ENCODE peak calls at places on chromosomes 5 and 9, in eight cellular contexts. One of them, this sample, is unnamed.

GRCh38 chr5:31007672-31008071 is 185.8 kb upstream of the CDH6 start:
- DNase-seq in IMR-90: no peak
- DNase-seq in fibroblast of lung: no peak
- DNase-seq in neural progenitor cell: no peak
- DNase-seq in endothelial cell of umbilical vein: no peak
- DNase-seq in K562: no peak
- DNase-seq in H1: no peak
- DNase-seq in GM23248: no peak
- DNase-seq in this sample: no peak

GRCh38 chr9:128863647-128864046 is 18.1 kb downstream of the KYAT1 start:
- DNase-seq in IMR-90: peak; percentile 36
- DNase-seq in fibroblast of lung: peak; percentile 51
- DNase-seq in neural progenitor cell: peak; percentile 85
- DNase-seq in endothelial cell of umbilical vein: peak; percentile 69
- DNase-seq in K562: peak; percentile 90
- DNase-seq in H1: peak; percentile 99
- DNase-seq in GM23248: peak; percentile 62
- DNase-seq in this sample: no peak

GRCh38 chr5:120096413-120096812 is 367.7 kb upstream of the PRR16 start:
- DNase-seq in IMR-90: peak; percentile 64
- DNase-seq in fibroblast of lung: peak; percentile 68
- DNase-seq in neural progenitor cell: no peak
- DNase-seq in endothelial cell of umbilical vein: no peak
- DNase-seq in K562: no peak
- DNase-seq in H1: no peak
- DNase-seq in GM23248: peak; percentile 59
- DNase-seq in this sample: no peak

GRCh38 chr9:137156567-137157375 is 13.1 kb downstream of the LRRC26 start:
- DNase-seq in IMR-90: peak; percentile 21
- DNase-seq in fibroblast of lung: peak; percentile 44
- DNase-seq in neural progenitor cell: peak; percentile 61
- DNase-seq in endothelial cell of umbilical vein: peak; percentile 21
- DNase-seq in K562: peak; percentile 92
- DNase-seq in H1: peak; percentile 88
- DNase-seq in GM23248: peak; percentile 85
- DNase-seq in this sample: peak; percentile 33

GRCh38 chr5:15933481-15934207 is 245.9 kb downstream of the MARCHF11 start:
- DNase-seq in IMR-90: no peak
- DNase-seq in fibroblast of lung: no peak
- DNase-seq in neural progenitor cell: peak; percentile 59
- DNase-seq in endothelial cell of umbilical vein: peak; percentile 87
- DNase-seq in K562: no peak
- DNase-seq in H1: no peak
- DNase-seq in GM23248: no peak
- DNase-seq in this sample: no peak

GRCh38 chr5:83586874-83587776 is 115.6 kb downstream of the VCAN start:
- DNase-seq in IMR-90: peak; percentile 68
- DNase-seq in fibroblast of lung: peak; percentile 75
- DNase-seq in neural progenitor cell: no peak
- DNase-seq in endothelial cell of umbilical vein: peak; percentile 93
- DNase-seq in K562: no peak
- DNase-seq in H1: no peak
- DNase-seq in GM23248: peak; percentile 34
- DNase-seq in this sample: no peak

GRCh38 chr5:1936413-1936812 is 53.7 kb upstream of the IRX4 start:
- DNase-seq in IMR-90: no peak
- DNase-seq in fibroblast of lung: no peak
- DNase-seq in neural progenitor cell: no peak
- DNase-seq in endothelial cell of umbilical vein: no peak
- DNase-seq in K562: no peak
- DNase-seq in H1: no peak
- DNase-seq in GM23248: no peak
- DNase-seq in this sample: peak; percentile 66

GRCh38 chr9:95511232-95511951 is 5.4 kb downstream of the PTCH1 start:
- DNase-seq in IMR-90: peak; percentile 70
- DNase-seq in fibroblast of lung: peak; percentile 80
- DNase-seq in neural progenitor cell: peak; percentile 85
- DNase-seq in endothelial cell of umbilical vein: peak; percentile 77
- DNase-seq in K562: no peak
- DNase-seq in H1: peak; percentile 92
- DNase-seq in GM23248: peak; percentile 81
- DNase-seq in this sample: no peak

GRCh38 chr5:131164161-131164930 is 710 bp downstream of the HINT1 start:
- DNase-seq in IMR-90: peak; percentile 84
- DNase-seq in fibroblast of lung: peak; percentile 79
- DNase-seq in neural progenitor cell: peak; percentile 86
- DNase-seq in endothelial cell of umbilical vein: peak; percentile 70
- DNase-seq in K562: peak; percentile 72
- DNase-seq in H1: peak; percentile 77
- DNase-seq in GM23248: peak; percentile 92
- DNase-seq in this sample: no peak

GRCh38 chr5:178131446-178131996 is 707 bp downstream of the RMND5B start:
- DNase-seq in IMR-90: no peak
- DNase-seq in fibroblast of lung: no peak
- DNase-seq in neural progenitor cell: no peak
- DNase-seq in endothelial cell of umbilical vein: no peak
- DNase-seq in K562: no peak
- DNase-seq in H1: no peak
- DNase-seq in GM23248: peak; percentile 20
- DNase-seq in this sample: no peak

GRCh38 chr5:81517462-81517861 is 123.5 kb upstream of the ACOT12 start:
- DNase-seq in IMR-90: peak; percentile 65
- DNase-seq in fibroblast of lung: peak; percentile 66
- DNase-seq in neural progenitor cell: no peak
- DNase-seq in endothelial cell of umbilical vein: no peak
- DNase-seq in K562: no peak
- DNase-seq in H1: no peak
- DNase-seq in GM23248: peak; percentile 26
- DNase-seq in this sample: no peak

GRCh38 chr9:103789686-103790085 is 304.4 kb upstream of the SMC2 start:
- DNase-seq in IMR-90: no peak
- DNase-seq in fibroblast of lung: no peak
- DNase-seq in neural progenitor cell: peak; percentile 16
- DNase-seq in endothelial cell of umbilical vein: no peak
- DNase-seq in K562: no peak
- DNase-seq in H1: no peak
- DNase-seq in GM23248: peak; percentile 16
- DNase-seq in this sample: no peak

GRCh38 chr5:59988396-59988795 is 94.9 kb upstream of the PDE4D start:
- DNase-seq in IMR-90: no peak
- DNase-seq in fibroblast of lung: no peak
- DNase-seq in neural progenitor cell: no peak
- DNase-seq in endothelial cell of umbilical vein: no peak
- DNase-seq in K562: no peak
- DNase-seq in H1: no peak
- DNase-seq in GM23248: no peak
- DNase-seq in this sample: no peak

GRCh38 chr9:96219615-96220257 is 82.2 kb downstream of the HSD17B3 start:
- DNase-seq in IMR-90: no peak
- DNase-seq in fibroblast of lung: no peak
- DNase-seq in neural progenitor cell: peak; percentile 28
- DNase-seq in endothelial cell of umbilical vein: peak; percentile 18
- DNase-seq in K562: peak; percentile 76
- DNase-seq in H1: peak; percentile 84
- DNase-seq in GM23248: peak; percentile 77
- DNase-seq in this sample: no peak

GRCh38 chr5:141604318-141604717 is 14.5 kb downstream of the DIAPH1 start:
- DNase-seq in IMR-90: peak; percentile 94
- DNase-seq in fibroblast of lung: peak; percentile 92
- DNase-seq in neural progenitor cell: peak; percentile 17
- DNase-seq in endothelial cell of umbilical vein: peak; percentile 45
- DNase-seq in K562: peak; percentile 46
- DNase-seq in H1: no peak
- DNase-seq in GM23248: peak; percentile 98
- DNase-seq in this sample: peak; percentile 77

GRCh38 chr5:162996052-162996451 is 441.3 kb upstream of the CCNG1 start:
- DNase-seq in IMR-90: no peak
- DNase-seq in fibroblast of lung: no peak
- DNase-seq in neural progenitor cell: no peak
- DNase-seq in endothelial cell of umbilical vein: no peak
- DNase-seq in K562: no peak
- DNase-seq in H1: no peak
- DNase-seq in GM23248: no peak
- DNase-seq in this sample: no peak

GRCh38 chr5:52139888-52140580 is 647.7 kb upstream of the ITGA1 start:
- DNase-seq in IMR-90: no peak
- DNase-seq in fibroblast of lung: no peak
- DNase-seq in neural progenitor cell: no peak
- DNase-seq in endothelial cell of umbilical vein: peak; percentile 80
- DNase-seq in K562: no peak
- DNase-seq in H1: no peak
- DNase-seq in GM23248: no peak
- DNase-seq in this sample: no peak

GRCh38 chr9:72351538-72352453 is 13.2 kb downstream of the ZFAND5 start:
- DNase-seq in IMR-90: peak; percentile 91
- DNase-seq in fibroblast of lung: no peak
- DNase-seq in neural progenitor cell: no peak
- DNase-seq in endothelial cell of umbilical vein: peak; percentile 37
- DNase-seq in K562: no peak
- DNase-seq in H1: no peak
- DNase-seq in GM23248: peak; percentile 85
- DNase-seq in this sample: no peak

GRCh38 chr9:137488906-137489305 is 29.8 kb upstream of the NSMF start:
- DNase-seq in IMR-90: no peak
- DNase-seq in fibroblast of lung: no peak
- DNase-seq in neural progenitor cell: no peak
- DNase-seq in endothelial cell of umbilical vein: no peak
- DNase-seq in K562: no peak
- DNase-seq in H1: no peak
- DNase-seq in GM23248: no peak
- DNase-seq in this sample: no peak

GRCh38 chr5:80960531-80961375 is 590 bp downstream of the RASGRF2 start:
- DNase-seq in IMR-90: peak; percentile 21
- DNase-seq in fibroblast of lung: peak; percentile 47
- DNase-seq in neural progenitor cell: peak; percentile 60
- DNase-seq in endothelial cell of umbilical vein: peak; percentile 25
- DNase-seq in K562: no peak
- DNase-seq in H1: peak; percentile 75
- DNase-seq in GM23248: peak; percentile 19
- DNase-seq in this sample: no peak

GRCh38 chr5:59065551-59065950 is 482.7 kb downstream of the RAB3C start:
- DNase-seq in IMR-90: peak; percentile 71
- DNase-seq in fibroblast of lung: peak; percentile 41
- DNase-seq in neural progenitor cell: no peak
- DNase-seq in endothelial cell of umbilical vein: no peak
- DNase-seq in K562: no peak
- DNase-seq in H1: no peak
- DNase-seq in GM23248: peak; percentile 81
- DNase-seq in this sample: no peak

GRCh38 chr9:119722384-119722783 is 353.1 kb upstream of the BRINP1 start:
- DNase-seq in IMR-90: no peak
- DNase-seq in fibroblast of lung: no peak
- DNase-seq in neural progenitor cell: no peak
- DNase-seq in endothelial cell of umbilical vein: no peak
- DNase-seq in K562: no peak
- DNase-seq in H1: no peak
- DNase-seq in GM23248: no peak
- DNase-seq in this sample: no peak

GRCh38 chr5:67581203-67581602 is 384.6 kb upstream of the CD180 start:
- DNase-seq in IMR-90: no peak
- DNase-seq in fibroblast of lung: peak; percentile 51
- DNase-seq in neural progenitor cell: no peak
- DNase-seq in endothelial cell of umbilical vein: no peak
- DNase-seq in K562: no peak
- DNase-seq in H1: no peak
- DNase-seq in GM23248: peak; percentile 11
- DNase-seq in this sample: peak; percentile 11

GRCh38 chr5:120388016-120388781 is 75.9 kb upstream of the PRR16 start:
- DNase-seq in IMR-90: peak; percentile 95
- DNase-seq in fibroblast of lung: peak; percentile 98
- DNase-seq in neural progenitor cell: no peak
- DNase-seq in endothelial cell of umbilical vein: peak; percentile 57
- DNase-seq in K562: no peak
- DNase-seq in H1: no peak
- DNase-seq in GM23248: peak; percentile 91
- DNase-seq in this sample: no peak

GRCh38 chr5:80937591-80937990 is 22.6 kb upstream of the RASGRF2 start:
- DNase-seq in IMR-90: peak; percentile 31
- DNase-seq in fibroblast of lung: peak; percentile 13
- DNase-seq in neural progenitor cell: no peak
- DNase-seq in endothelial cell of umbilical vein: no peak
- DNase-seq in K562: no peak
- DNase-seq in H1: no peak
- DNase-seq in GM23248: peak; percentile 17
- DNase-seq in this sample: no peak

DNA sequence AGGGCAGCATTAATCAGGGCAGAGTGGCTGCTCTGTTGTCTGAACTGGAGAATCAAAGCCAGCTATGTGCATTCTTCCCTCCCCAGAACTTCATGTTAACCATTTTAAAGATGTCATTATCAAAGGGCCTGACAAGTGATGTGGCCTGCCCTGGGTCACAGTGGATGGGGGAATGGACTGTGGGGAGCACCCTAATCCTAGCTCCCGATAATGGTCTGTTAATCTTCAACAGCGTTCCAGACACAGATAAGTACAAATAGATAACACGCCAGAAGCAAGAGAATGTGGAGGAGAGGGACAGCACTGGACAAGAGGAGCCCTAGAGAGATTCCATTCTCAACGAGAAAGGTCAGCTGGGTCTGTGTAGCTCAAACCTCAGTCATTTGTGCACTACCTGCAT is 77.5 kb downstream of the DPYSL3 start:
- DNase-seq in IMR-90: no peak
- DNase-seq in fibroblast of lung: no peak
- DNase-seq in neural progenitor cell: no peak
- DNase-seq in endothelial cell of umbilical vein: no peak
- DNase-seq in K562: no peak
- DNase-seq in H1: no peak
- DNase-seq in GM23248: no peak
- DNase-seq in this sample: no peak
- H4K20me1 ChIP-seq in IMR-90: peaks cover 1% of the 10 kb centered on the region
- H4K20me1 ChIP-seq in fibroblast of lung: no peaks in the 10 kb centered on the region
- H4K20me1 ChIP-seq in neural progenitor cell: peaks cover 100% of the 10 kb centered on the region
- H4K20me1 ChIP-seq in endothelial cell of umbilical vein: no peaks in the 10 kb centered on the region
- H4K20me1 ChIP-seq in K562: no peaks in the 10 kb centered on the region
- H4K20me1 ChIP-seq in H1: peaks cover 48% of the 10 kb centered on the region
- H4K20me1 ChIP-seq in GM23248: no peaks in the 10 kb centered on the region
- H4K20me1 ChIP-seq in this sample: no peaks in the 10 kb centered on the region

GRCh38 chr9:98391406-98391805 is 136.0 kb upstream of the TBC1D2 start:
- DNase-seq in IMR-90: no peak
- DNase-seq in fibroblast of lung: no peak
- DNase-seq in neural progenitor cell: no peak
- DNase-seq in endothelial cell of umbilical vein: no peak
- DNase-seq in K562: no peak
- DNase-seq in H1: no peak
- DNase-seq in GM23248: peak; percentile 23
- DNase-seq in this sample: no peak
- H3K9ac ChIP-seq in IMR-90: no peak overlapping the region
- H3K9ac ChIP-seq in fibroblast of lung: no peak overlapping the region
- H3K9ac ChIP-seq in neural progenitor cell: no peak overlapping the region
- H3K9ac ChIP-seq in endothelial cell of umbilical vein: no peak overlapping the region
- H3K9ac ChIP-seq in K562: no peak overlapping the region
- H3K9ac ChIP-seq in H1: no peak overlapping the region
- H3K9ac ChIP-seq in GM23248: no peak overlapping the region
- H3K9ac ChIP-seq in this sample: no peak overlapping the region

GRCh38 chr9:6219981-6220380 is 4.4 kb downstream of the IL33 start:
- DNase-seq in IMR-90: no peak
- DNase-seq in fibroblast of lung: no peak
- DNase-seq in neural progenitor cell: no peak
- DNase-seq in endothelial cell of umbilical vein: peak; percentile 82
- DNase-seq in K562: no peak
- DNase-seq in H1: no peak
- DNase-seq in GM23248: no peak
- DNase-seq in this sample: no peak
- H3K27ac ChIP-seq in IMR-90: no peak overlapping the region
- H3K27ac ChIP-seq in fibroblast of lung: no peak overlapping the region
- H3K27ac ChIP-seq in neural progenitor cell: no peak overlapping the region
- H3K27ac ChIP-seq in endothelial cell of umbilical vein: no peak overlapping the region
- H3K27ac ChIP-seq in K562: no peak overlapping the region
- H3K27ac ChIP-seq in H1: no peak overlapping the region
- H3K27ac ChIP-seq in GM23248: no peak overlapping the region
- H3K27ac ChIP-seq in this sample: no peak overlapping the region

GRCh38 chr9:83967083-83967482 is 12.9 kb downstream of the HNRNPK start:
- DNase-seq in IMR-90: no peak
- DNase-seq in fibroblast of lung: no peak
- DNase-seq in neural progenitor cell: no peak
- DNase-seq in endothelial cell of umbilical vein: no peak
- DNase-seq in K562: no peak
- DNase-seq in H1: no peak
- DNase-seq in GM23248: no peak
- DNase-seq in this sample: no peak
- H4K20me1 ChIP-seq in IMR-90: peaks cover 29% of the 10 kb centered on the region
- H4K20me1 ChIP-seq in fibroblast of lung: no peaks in the 10 kb centered on the region
- H4K20me1 ChIP-seq in neural progenitor cell: peaks cover 69% of the 10 kb centered on the region
- H4K20me1 ChIP-seq in endothelial cell of umbilical vein: no peaks in the 10 kb centered on the region
- H4K20me1 ChIP-seq in K562: peaks cover 4% of the 10 kb centered on the region
- H4K20me1 ChIP-seq in H1: peaks cover 3% of the 10 kb centered on the region
- H4K20me1 ChIP-seq in GM23248: no peaks in the 10 kb centered on the region
- H4K20me1 ChIP-seq in this sample: peaks cover 9% of the 10 kb centered on the region